ENCODE peak calls at places on chromosomes 6 and 20, in ten cellular contexts. One of them, this sample, is unnamed.

GRCh38 chr6:57116776-57117175 is 26.8 kb downstream of the ZNF451 start:
- DNase-seq in T-helper 17 cell: no peak
- DNase-seq in stimulated activated CD4-positive, alpha-beta T cell treated with anti-CD3 and anti-CD28 coated beads, Interleukin-1b, Interleukin-23, amount 100 ng/mL, for 24 hours: no peak
- DNase-seq in HFFc6: no peak
- DNase-seq in mesendoderm: no peak
- DNase-seq in kidney tubule cell: no peak
- DNase-seq in activated CD8-positive, alpha-beta memory T cell treated with anti-CD3 and anti-CD28 coated beads, Interleukin-2, amount 10 ng/mL, durations not matched to agents 7 days and 5 days: no peak
- DNase-seq in NCI-H2171 treated with DMSO at 0.1 percent for 48 hours: no peak
- DNase-seq in nephron progenitor cell: no peak
- DNase-seq in nucleus accumbens: no peak
- DNase-seq in this sample: no peak

GRCh38 chr6:166076625-166077024 is 91.0 kb downstream of the TBXT start:
- DNase-seq in activated CD8-positive, alpha-beta memory T cell treated with anti-CD3 and anti-CD28 coated beads, Interleukin-2, amount 10 ng/mL, durations not matched to agents 7 days and 5 days: no peak
- DNase-seq in stimulated activated CD4-positive, alpha-beta T cell treated with anti-CD3 and anti-CD28 coated beads, Interleukin-1b, Interleukin-23, amount 100 ng/mL, for 24 hours: no peak
- DNase-seq in nephron progenitor cell: no peak
- DNase-seq in nucleus accumbens: no peak
- DNase-seq in mesendoderm: peak; percentile 54
- DNase-seq in HFFc6: no peak
- DNase-seq in NCI-H2171 treated with DMSO at 0.1 percent for 48 hours: no peak
- DNase-seq in T-helper 17 cell: no peak
- DNase-seq in kidney tubule cell: no peak
- DNase-seq in this sample: peak; percentile 52

GRCh38 chr6:75849329-75850025 is 100.4 kb downstream of the MYO6 start:
- DNase-seq in mesendoderm: no peak
- DNase-seq in kidney tubule cell: peak; percentile 8
- DNase-seq in nephron progenitor cell: no peak
- DNase-seq in HFFc6: no peak
- DNase-seq in NCI-H2171 treated with DMSO at 0.1 percent for 48 hours: no peak
- DNase-seq in stimulated activated CD4-positive, alpha-beta T cell treated with anti-CD3 and anti-CD28 coated beads, Interleukin-1b, Interleukin-23, amount 100 ng/mL, for 24 hours: no peak
- DNase-seq in activated CD8-positive, alpha-beta memory T cell treated with anti-CD3 and anti-CD28 coated beads, Interleukin-2, amount 10 ng/mL, durations not matched to agents 7 days and 5 days: no peak
- DNase-seq in T-helper 17 cell: no peak
- DNase-seq in nucleus accumbens: no peak
- DNase-seq in this sample: no peak

GRCh38 chr6:53793318-53793975 is 1.4 kb upstream of the LRRC1 start:
- DNase-seq in kidney tubule cell: peak; percentile 72
- DNase-seq in T-helper 17 cell: no peak
- DNase-seq in HFFc6: peak; percentile 32
- DNase-seq in nephron progenitor cell: peak; percentile 57
- DNase-seq in activated CD8-positive, alpha-beta memory T cell treated with anti-CD3 and anti-CD28 coated beads, Interleukin-2, amount 10 ng/mL, durations not matched to agents 7 days and 5 days: peak; percentile 54
- DNase-seq in stimulated activated CD4-positive, alpha-beta T cell treated with anti-CD3 and anti-CD28 coated beads, Interleukin-1b, Interleukin-23, amount 100 ng/mL, for 24 hours: no peak
- DNase-seq in nucleus accumbens: no peak
- DNase-seq in NCI-H2171 treated with DMSO at 0.1 percent for 48 hours: peak; percentile 83
- DNase-seq in mesendoderm: peak; percentile 60
- DNase-seq in this sample: peak; percentile 38

GRCh38 chr6:89082439-89082838 is 1.9 kb downstream of the PNRC1 start:
- DNase-seq in HFFc6: no peak
- DNase-seq in nephron progenitor cell: no peak
- DNase-seq in mesendoderm: peak; percentile 21
- DNase-seq in activated CD8-positive, alpha-beta memory T cell treated with anti-CD3 and anti-CD28 coated beads, Interleukin-2, amount 10 ng/mL, durations not matched to agents 7 days and 5 days: peak; percentile 48
- DNase-seq in NCI-H2171 treated with DMSO at 0.1 percent for 48 hours: no peak
- DNase-seq in T-helper 17 cell: no peak
- DNase-seq in stimulated activated CD4-positive, alpha-beta T cell treated with anti-CD3 and anti-CD28 coated beads, Interleukin-1b, Interleukin-23, amount 100 ng/mL, for 24 hours: no peak
- DNase-seq in kidney tubule cell: peak; percentile 42
- DNase-seq in nucleus accumbens: no peak
- DNase-seq in this sample: no peak

GRCh38 chr6:111614833-111615582 is 9.3 kb upstream of the TRAF3IP2 start:
- DNase-seq in nephron progenitor cell: peak; percentile 51
- DNase-seq in NCI-H2171 treated with DMSO at 0.1 percent for 48 hours: no peak
- DNase-seq in activated CD8-positive, alpha-beta memory T cell treated with anti-CD3 and anti-CD28 coated beads, Interleukin-2, amount 10 ng/mL, durations not matched to agents 7 days and 5 days: no peak
- DNase-seq in kidney tubule cell: no peak
- DNase-seq in stimulated activated CD4-positive, alpha-beta T cell treated with anti-CD3 and anti-CD28 coated beads, Interleukin-1b, Interleukin-23, amount 100 ng/mL, for 24 hours: no peak
- DNase-seq in mesendoderm: peak; percentile 75
- DNase-seq in nucleus accumbens: no peak
- DNase-seq in T-helper 17 cell: no peak
- DNase-seq in HFFc6: no peak
- DNase-seq in this sample: peak; percentile 49

GRCh38 chr6:158033751-158034702 is 52.4 kb downstream of the SYNJ2 start:
- DNase-seq in activated CD8-positive, alpha-beta memory T cell treated with anti-CD3 and anti-CD28 coated beads, Interleukin-2, amount 10 ng/mL, durations not matched to agents 7 days and 5 days: no peak
- DNase-seq in nucleus accumbens: no peak
- DNase-seq in stimulated activated CD4-positive, alpha-beta T cell treated with anti-CD3 and anti-CD28 coated beads, Interleukin-1b, Interleukin-23, amount 100 ng/mL, for 24 hours: no peak
- DNase-seq in kidney tubule cell: no peak
- DNase-seq in HFFc6: no peak
- DNase-seq in NCI-H2171 treated with DMSO at 0.1 percent for 48 hours: no peak
- DNase-seq in mesendoderm: no peak
- DNase-seq in T-helper 17 cell: no peak
- DNase-seq in nephron progenitor cell: no peak
- DNase-seq in this sample: no peak

GRCh38 chr20:41654884-41655283 is 36.7 kb upstream of the CHD6 start:
- DNase-seq in activated CD8-positive, alpha-beta memory T cell treated with anti-CD3 and anti-CD28 coated beads, Interleukin-2, amount 10 ng/mL, durations not matched to agents 7 days and 5 days: no peak
- DNase-seq in mesendoderm: peak; percentile 58
- DNase-seq in NCI-H2171 treated with DMSO at 0.1 percent for 48 hours: no peak
- DNase-seq in kidney tubule cell: no peak
- DNase-seq in nucleus accumbens: no peak
- DNase-seq in nephron progenitor cell: peak; percentile 63
- DNase-seq in HFFc6: no peak
- DNase-seq in T-helper 17 cell: no peak
- DNase-seq in stimulated activated CD4-positive, alpha-beta T cell treated with anti-CD3 and anti-CD28 coated beads, Interleukin-1b, Interleukin-23, amount 100 ng/mL, for 24 hours: no peak
- DNase-seq in this sample: peak; percentile 46

GRCh38 chr20:61499859-61500258 is 247.8 kb downstream of the CDH4 start:
- DNase-seq in stimulated activated CD4-positive, alpha-beta T cell treated with anti-CD3 and anti-CD28 coated beads, Interleukin-1b, Interleukin-23, amount 100 ng/mL, for 24 hours: no peak
- DNase-seq in kidney tubule cell: peak; percentile 80
- DNase-seq in nucleus accumbens: no peak
- DNase-seq in mesendoderm: peak; percentile 51
- DNase-seq in nephron progenitor cell: peak; percentile 26
- DNase-seq in activated CD8-positive, alpha-beta memory T cell treated with anti-CD3 and anti-CD28 coated beads, Interleukin-2, amount 10 ng/mL, durations not matched to agents 7 days and 5 days: no peak
- DNase-seq in T-helper 17 cell: no peak
- DNase-seq in NCI-H2171 treated with DMSO at 0.1 percent for 48 hours: no peak
- DNase-seq in HFFc6: no peak
- DNase-seq in this sample: no peak

GRCh38 chr20:17650816-17651760 is 31.0 kb downstream of the RRBP1 start:
- DNase-seq in NCI-H2171 treated with DMSO at 0.1 percent for 48 hours: no peak
- DNase-seq in activated CD8-positive, alpha-beta memory T cell treated with anti-CD3 and anti-CD28 coated beads, Interleukin-2, amount 10 ng/mL, durations not matched to agents 7 days and 5 days: no peak
- DNase-seq in stimulated activated CD4-positive, alpha-beta T cell treated with anti-CD3 and anti-CD28 coated beads, Interleukin-1b, Interleukin-23, amount 100 ng/mL, for 24 hours: no peak
- DNase-seq in kidney tubule cell: no peak
- DNase-seq in T-helper 17 cell: no peak
- DNase-seq in HFFc6: peak; percentile 19
- DNase-seq in nucleus accumbens: no peak
- DNase-seq in nephron progenitor cell: no peak
- DNase-seq in mesendoderm: no peak
- DNase-seq in this sample: no peak

GRCh38 chr20:33401042-33401921 is at the start of gene CDK5RAP1:
- DNase-seq in nucleus accumbens: peak; percentile 47
- DNase-seq in T-helper 17 cell: peak; percentile 73
- DNase-seq in stimulated activated CD4-positive, alpha-beta T cell treated with anti-CD3 and anti-CD28 coated beads, Interleukin-1b, Interleukin-23, amount 100 ng/mL, for 24 hours: peak; percentile 72
- DNase-seq in kidney tubule cell: peak; percentile 88
- DNase-seq in nephron progenitor cell: peak; percentile 82
- DNase-seq in HFFc6: peak; percentile 81
- DNase-seq in activated CD8-positive, alpha-beta memory T cell treated with anti-CD3 and anti-CD28 coated beads, Interleukin-2, amount 10 ng/mL, durations not matched to agents 7 days and 5 days: peak; percentile 92
- DNase-seq in mesendoderm: peak; percentile 94
- DNase-seq in NCI-H2171 treated with DMSO at 0.1 percent for 48 hours: peak; percentile 95
- DNase-seq in this sample: peak; percentile 89

GRCh38 chr20:9270831-9271230 is 201.9 kb downstream of the PLCB4 start:
- DNase-seq in activated CD8-positive, alpha-beta memory T cell treated with anti-CD3 and anti-CD28 coated beads, Interleukin-2, amount 10 ng/mL, durations not matched to agents 7 days and 5 days: no peak
- DNase-seq in HFFc6: peak; percentile 57
- DNase-seq in NCI-H2171 treated with DMSO at 0.1 percent for 48 hours: no peak
- DNase-seq in nucleus accumbens: no peak
- DNase-seq in T-helper 17 cell: no peak
- DNase-seq in mesendoderm: no peak
- DNase-seq in stimulated activated CD4-positive, alpha-beta T cell treated with anti-CD3 and anti-CD28 coated beads, Interleukin-1b, Interleukin-23, amount 100 ng/mL, for 24 hours: no peak
- DNase-seq in kidney tubule cell: peak; percentile 25
- DNase-seq in nephron progenitor cell: no peak
- DNase-seq in this sample: no peak

GRCh38 chr6:130424704-130425103 is 58.9 kb downstream of the TMEM200A start:
- DNase-seq in mesendoderm: peak; percentile 13
- DNase-seq in NCI-H2171 treated with DMSO at 0.1 percent for 48 hours: no peak
- DNase-seq in HFFc6: no peak
- DNase-seq in activated CD8-positive, alpha-beta memory T cell treated with anti-CD3 and anti-CD28 coated beads, Interleukin-2, amount 10 ng/mL, durations not matched to agents 7 days and 5 days: no peak
- DNase-seq in kidney tubule cell: no peak
- DNase-seq in T-helper 17 cell: no peak
- DNase-seq in nucleus accumbens: no peak
- DNase-seq in stimulated activated CD4-positive, alpha-beta T cell treated with anti-CD3 and anti-CD28 coated beads, Interleukin-1b, Interleukin-23, amount 100 ng/mL, for 24 hours: no peak
- DNase-seq in nephron progenitor cell: no peak
- DNase-seq in this sample: no peak

This sample was measured in ELF-1.